ENCODE peak calls at places on chromosomes 2 and 18, in eight cellular contexts. B is uterus; M is SW480; L is aorta; U is fibroblast of the aortic adventitia; Y is NCI-H1092 treated with DMSO at 0.1 percent for 48 hours; N is activated CD8-positive, alpha-beta memory T cell treated with anti-CD3 and anti-CD28 coated beads for 48 hours; K is adrenal gland. X is an unnamed sample.

GRCh38 chr2:46564811-46565241 is 85.5 kb downstream of the TMEM247 start:
- DNase-seq in M (no peak), K (no peak), Y (no peak), B (no peak), L (no peak), U (no peak), N (no peak), X (no peak)

GRCh38 chr18:69795785-69796184 is 151.9 kb downstream of the CD226 start:
- DNase-seq in B (no peak), U (no peak), N (no peak), K (no peak), M (no peak), Y (no peak), L (no peak), X (no peak)

GRCh38 chr2:33645861-33646260 is 46.8 kb upstream of the FAM98A start:
- DNase-seq in K (no peak), Y (no peak), N (no peak), L (no peak), M (no peak), U (no peak), B (no peak), X (no peak)

GRCh38 chr2:169735623-169736022 is 2.0 kb downstream of the KLHL23 start:
- DNase-seq in B (no peak), N (no peak), Y (no peak), K (no peak), L (no peak), M (no peak), U (no peak), X (no peak)

GRCh38 chr18:41783879-41784278 is 171.2 kb upstream of the PIK3C3 start:
- DNase-seq in N (no peak), K (no peak), Y (no peak), L (no peak), U (no peak), B (no peak), M (no peak), X (no peak)

GRCh38 chr2:223457301-223457700 is 144.9 kb downstream of the SCG2 start:
- DNase-seq in N (no peak), U (peak), L (no peak), Y (no peak), B (no peak), K (no peak), M (peak), X (no peak)

GRCh38 chr2:25561136-25561850 is 112.1 kb downstream of the DTNB start:
- DNase-seq in L (no peak), B (no peak), U (no peak), K (no peak), N (peak), Y (no peak), M (no peak), X (no peak)

GRCh38 chr2:211748339-211748738 is 790.3 kb downstream of the ERBB4 start:
- DNase-seq in B (no peak), L (no peak), M (no peak), Y (no peak), K (no peak), U (no peak), N (no peak), X (no peak)

GRCh38 chr2:195343942-195344530 is 313.0 kb upstream of the SLC39A10 start:
- DNase-seq in B (no peak), L (no peak), N (no peak), U (peak), M (no peak), Y (no peak), K (no peak), X (no peak)

GRCh38 chr2:239926587-239927234 is 98.4 kb downstream of the NDUFA10 start:
- DNase-seq in N (no peak), Y (no peak), L (peak), M (no peak), U (no peak), B (no peak), K (no peak), X (no peak)

GRCh38 chr2:8189316-8189715 is 492.5 kb upstream of the ID2 start:
- DNase-seq in L (no peak), B (no peak), N (no peak), U (no peak), Y (no peak), M (no peak), K (no peak), X (no peak)

GRCh38 chr2:112773091-112773490 is 8.7 kb upstream of the CKAP2L start:
- DNase-seq in L (no peak), N (no peak), M (no peak), U (no peak), K (no peak), Y (no peak), B (no peak), X (no peak)

GRCh38 chr2:212489719-212490346 is 48.8 kb downstream of the ERBB4 start:
- DNase-seq in K (no peak), B (no peak), U (no peak), Y (no peak), M (no peak), N (no peak), L (no peak), X (no peak)

GRCh38 chr2:88082781-88083180 is 15.2 kb downstream of the SMYD1 start:
- DNase-seq in Y (no peak), U (no peak), B (no peak), N (no peak), L (no peak), K (no peak), M (peak), X (no peak)

X was measured in small intestine.